ENCODE peak calls at places on chromosome 3, in five cellular contexts. S is adipocyte, Q is fibroblast of lung, H is psoas muscle, N is upper lobe of left lung. F is an unnamed sample. For H3K27me3, the result is how much of the 10 kb centered on the place peaks cover.

GRCh38 chr3:169143471-169143870 is 520.0 kb downstream of the MECOM start:
- DNase-seq in N (no peak), H (no peak), Q (no peak), S (no peak), F (no peak)

GRCh38 chr3:167166012-167166411 is 214.1 kb downstream of the ZBBX start:
- DNase-seq in Q (no peak), H (no peak), S (no peak), N (no peak), F (no peak)

GRCh38 chr3:113441051-113441770 is at the start of gene CFAP44:
- DNase-seq in Q (peak), S (no peak), H (peak), N (peak), F (peak)

GRCh38 chr3:50122661-50123391 is 32.3 kb upstream of the SEMA3F start:
- DNase-seq in H (no peak), S (no peak), Q (no peak), N (no peak), F (no peak)

GRCh38 chr3:151969026-151969658 is 95.7 kb downstream of the SUCNR1 start:
- DNase-seq in N (no peak), S (no peak), Q (no peak), H (no peak), F (no peak)

GRCh38 chr3:128775906-128776542 is 50.0 kb downstream of the RAB7A start:
- DNase-seq in Q (peak), N (no peak), H (no peak), S (no peak), F (no peak)

GRCh38 chr3:62027796-62028195 is 345.6 kb downstream of the FEZF2 start:
- DNase-seq in S (no peak), Q (peak), N (no peak), H (no peak), F (no peak)

GRCh38 chr3:118987466-118987865 is 47.2 kb downstream of the IGSF11 start:
- DNase-seq in Q (peak), N (no peak), H (no peak), S (peak), F (no peak)

GRCh38 chr3:49868951-49869454 is 703 bp downstream of the CAMKV start:
- DNase-seq in N (peak), H (no peak), Q (no peak), S (no peak), F (no peak)

GRCh38 chr3:38644016-38644661 is 5.3 kb downstream of the SCN5A start:
- DNase-seq in H (no peak), N (no peak), S (no peak), Q (no peak), F (no peak)

GRCh38 chr3:170839518-170840100 is 30.4 kb downstream of the RPL22L1 start:
- DNase-seq in Q (no peak), N (no peak), H (no peak), S (no peak), F (no peak)
- H3K27me3 ChIP-seq in Q (under half), N (under half), H (under half), S (under half), F (under half)

GRCh38 chr3:124138148-124138547 is 146.2 kb upstream of the ROPN1 start:
- DNase-seq in S (no peak), H (no peak), Q (no peak), N (no peak), F (no peak)

GRCh38 chr3:124140751-124141150 is 148.8 kb upstream of the ROPN1 start:
- DNase-seq in Q (peak), H (no peak), N (no peak), S (no peak), F (no peak)

GRCh38 chr3:124133366-124133940 is 141.5 kb upstream of the ROPN1 start:
- DNase-seq in H (no peak), N (no peak), Q (no peak), S (no peak), F (no peak)

GRCh38 chr3:124132813-124133212 is 140.9 kb upstream of the ROPN1 start:
- DNase-seq in N (no peak), S (no peak), H (no peak), Q (peak), F (no peak)

GRCh38 chr3:124137264-124137663 is 145.3 kb upstream of the ROPN1 start:
- DNase-seq in Q (no peak), H (no peak), S (no peak), N (no peak), F (no peak)
- H3K27me3 ChIP-seq in Q (under half), H (under half), S (under half), N (under half), F (under half)

DNA sequence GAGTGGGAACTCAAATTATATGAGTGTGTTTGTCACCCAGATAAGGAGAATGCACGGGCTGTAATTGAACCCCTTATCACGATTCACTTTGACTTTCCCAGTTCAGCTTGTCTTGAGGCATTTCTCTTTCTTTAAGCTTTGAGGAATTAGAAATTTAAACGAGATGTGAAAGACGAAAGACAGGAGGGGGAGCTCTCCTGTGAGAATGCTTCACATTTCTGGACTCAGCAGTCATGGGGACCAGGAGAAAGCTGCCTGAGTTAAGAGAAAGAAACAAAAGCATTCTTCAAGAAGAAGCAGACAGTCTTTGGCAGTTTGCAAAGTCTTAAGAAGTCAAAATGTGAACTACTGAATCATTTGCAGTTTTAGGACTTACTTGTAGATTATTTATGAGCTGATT is 205.6 kb downstream of the NECTIN3 start:
- DNase-seq in S (peak), N (no peak), Q (peak), H (no peak), F (peak)
- H3K27me3 ChIP-seq in S (under half), N (under half), Q (under half), H (under half), F (under half)

GRCh38 chr3:28574036-28574435 is 225.4 kb upstream of the AZI2 start:
- DNase-seq in N (no peak), Q (no peak), S (no peak), H (no peak), F (no peak)
- H3K27me3 ChIP-seq in N (under half), Q (under half), S (under half), H (under half), F (under half)

DNA sequence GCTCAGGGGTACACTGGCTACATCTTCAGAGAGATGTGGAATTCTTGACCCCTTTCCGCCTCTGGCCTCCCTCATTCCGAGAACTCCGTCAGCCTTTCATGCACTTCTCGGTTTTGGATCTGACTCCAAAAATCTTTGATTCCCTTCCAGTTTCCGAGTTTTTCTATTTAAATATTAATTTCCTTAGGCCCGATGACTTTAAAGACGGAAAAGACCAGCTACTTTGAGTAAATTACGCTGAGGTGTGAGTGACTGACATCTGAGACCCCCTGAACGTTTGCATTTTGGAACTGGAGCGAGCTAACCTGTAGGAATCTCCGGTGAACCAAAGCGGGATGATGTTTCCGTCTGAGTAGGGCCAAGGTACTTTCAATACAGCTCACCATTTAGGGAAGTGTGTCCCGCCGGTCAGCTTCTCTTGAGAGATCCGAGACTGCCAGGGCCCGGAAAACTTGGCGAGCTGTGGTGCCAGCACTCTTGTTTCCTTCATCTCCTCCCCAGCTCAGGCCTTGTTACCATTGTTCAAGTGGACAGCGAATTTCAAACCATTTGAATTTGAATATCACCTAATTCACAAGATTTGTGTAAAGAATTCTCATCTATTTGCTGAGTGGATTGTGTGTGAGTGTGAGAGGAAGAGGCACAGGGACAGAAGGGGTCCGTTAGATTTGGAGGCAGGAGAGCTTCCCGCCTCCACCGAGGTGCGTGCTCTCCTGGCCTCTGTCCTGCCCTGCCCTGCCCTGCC is 5.4 kb downstream of the SOX14 start:
- DNase-seq in H (no peak), N (no peak), Q (no peak), S (no peak), F (no peak)
- H3K27me3 ChIP-seq in H (under half), N (half or more), Q (half or more), S (half or more), F (half or more)

GRCh38 chr3:99751649-99752048 is 66.0 kb upstream of the CMSS1 start:
- DNase-seq in Q (peak), H (no peak), S (peak), N (no peak), F (peak)
- H3K27me3 ChIP-seq in Q (under half), H (under half), S (under half), N (under half), F (under half)

GRCh38 chr3:187739125-187739560 is 6.1 kb downstream of the BCL6 start:
- DNase-seq in S (no peak), N (peak), Q (peak), H (peak), F (no peak)
- H3K27me3 ChIP-seq in S (under half), N (under half), Q (under half), H (under half), F (under half)

GRCh38 chr3:184387174-184387714 is 7.4 kb downstream of the CHRD start:
- DNase-seq in N (no peak), Q (no peak), H (no peak), S (no peak), F (no peak)
- H3K27me3 ChIP-seq in N (under half), Q (under half), H (under half), S (under half), F (under half)

GRCh38 chr3:161671141-161671540 is 174.5 kb downstream of the OTOL1 start:
- DNase-seq in S (no peak), N (no peak), Q (no peak), H (no peak), F (no peak)
- H3K27me3 ChIP-seq in S (under half), N (under half), Q (under half), H (under half), F (under half)